ENCODE peak calls at places on chromosomes 6 and 20, in four cellular contexts. One of them, this sample, is unnamed.

GRCh38 chr6:158157064-158157764 is 10.8 kb downstream of the SERAC1 start:
- DNase-seq in OCI-LY7: no peak
- DNase-seq in PC-3: no peak
- DNase-seq in fibroblast of lung: no peak
- DNase-seq in this sample: no peak

GRCh38 chr6:53465732-53466131 is 79.2 kb downstream of the GCLC start:
- DNase-seq in OCI-LY7: no peak
- DNase-seq in PC-3: no peak
- DNase-seq in fibroblast of lung: no peak
- DNase-seq in this sample: no peak

GRCh38 chr6:105402090-105402980 is 547 bp downstream of the PREP start:
- DNase-seq in OCI-LY7: peak; percentile 49
- DNase-seq in PC-3: peak; percentile 7
- DNase-seq in fibroblast of lung: peak; percentile 47
- DNase-seq in this sample: peak; percentile 74

GRCh38 chr6:11279213-11279780 is 46.8 kb upstream of the NEDD9 start:
- DNase-seq in OCI-LY7: no peak
- DNase-seq in PC-3: no peak
- DNase-seq in fibroblast of lung: no peak
- DNase-seq in this sample: no peak

GRCh38 chr20:35404614-35405259 is 7.0 kb downstream of the UQCC1 start:
- DNase-seq in OCI-LY7: peak; percentile 74
- DNase-seq in PC-3: no peak
- DNase-seq in fibroblast of lung: no peak
- DNase-seq in this sample: peak; percentile 56

GRCh38 chr6:30875244-30876038 is 8.9 kb upstream of the DDR1 start:
- DNase-seq in OCI-LY7: no peak
- DNase-seq in PC-3: no peak
- DNase-seq in fibroblast of lung: no peak
- DNase-seq in this sample: no peak

GRCh38 chr20:9514072-9514460 is 324 bp upstream of the LAMP5 start:
- DNase-seq in OCI-LY7: no peak
- DNase-seq in PC-3: no peak
- DNase-seq in fibroblast of lung: no peak
- DNase-seq in this sample: no peak

GRCh38 chr20:60138263-60139127 is 180.3 kb downstream of the CDH26 start:
- DNase-seq in OCI-LY7: peak; percentile 6
- DNase-seq in PC-3: no peak
- DNase-seq in fibroblast of lung: peak; percentile 27
- DNase-seq in this sample: no peak

GRCh38 chr20:51092238-51092822 is 69.4 kb upstream of the KCNG1 start:
- DNase-seq in OCI-LY7: no peak
- DNase-seq in PC-3: no peak
- DNase-seq in fibroblast of lung: peak; percentile 36
- DNase-seq in this sample: no peak

GRCh38 chr6:121305957-121306607 is 28.2 kb downstream of the TBC1D32 start:
- DNase-seq in OCI-LY7: peak; percentile 30
- DNase-seq in PC-3: peak; percentile 50
- DNase-seq in fibroblast of lung: peak; percentile 31
- DNase-seq in this sample: peak; percentile 76

GRCh38 chr6:21846541-21847451 is 253.2 kb downstream of the SOX4 start:
- DNase-seq in OCI-LY7: peak; percentile 66
- DNase-seq in PC-3: peak; percentile 19
- DNase-seq in fibroblast of lung: peak; percentile 54
- DNase-seq in this sample: no peak

GRCh38 chr6:24445704-24446103 is 43.0 kb downstream of the MRS2 start:
- DNase-seq in OCI-LY7: no peak
- DNase-seq in PC-3: no peak
- DNase-seq in fibroblast of lung: no peak
- DNase-seq in this sample: no peak

GRCh38 chr6:91483415-91483814 is 896.5 kb upstream of the MAP3K7 start:
- DNase-seq in OCI-LY7: no peak
- DNase-seq in PC-3: no peak
- DNase-seq in fibroblast of lung: no peak
- DNase-seq in this sample: no peak

GRCh38 chr6:133835901-133836300 is 53.0 kb upstream of the TCF21 start:
- DNase-seq in OCI-LY7: no peak
- DNase-seq in PC-3: peak; percentile 4
- DNase-seq in fibroblast of lung: no peak
- DNase-seq in this sample: no peak

GRCh38 chr20:25399038-25399430 is 8.4 kb upstream of the ABHD12 start:
- DNase-seq in OCI-LY7: peak; percentile 66
- DNase-seq in PC-3: peak; percentile 96
- DNase-seq in fibroblast of lung: peak; percentile 62
- DNase-seq in this sample: peak; percentile 80

GRCh38 chr6:135583256-135583758 is 85.8 kb upstream of the AHI1 start:
- DNase-seq in OCI-LY7: no peak
- DNase-seq in PC-3: peak; percentile 61
- DNase-seq in fibroblast of lung: peak; percentile 77
- DNase-seq in this sample: no peak

GRCh38 chr6:25042599-25042936 is 106.8 kb upstream of the RIPOR2 start:
- DNase-seq in OCI-LY7: peak; percentile 55
- DNase-seq in PC-3: peak; percentile 15
- DNase-seq in fibroblast of lung: no peak
- DNase-seq in this sample: peak; percentile 66

GRCh38 chr20:59807909-59808728 is 125.3 kb downstream of the SYCP2 start:
- DNase-seq in OCI-LY7: no peak
- DNase-seq in PC-3: no peak
- DNase-seq in fibroblast of lung: no peak
- DNase-seq in this sample: no peak

GRCh38 chr6:52503853-52504777 is 72.7 kb downstream of the TRAM2 start:
- DNase-seq in OCI-LY7: no peak
- DNase-seq in PC-3: peak; percentile 99
- DNase-seq in fibroblast of lung: peak; percentile 87
- DNase-seq in this sample: no peak

GRCh38 chr20:56689852-56690485 is 60.9 kb downstream of the TFAP2C start:
- DNase-seq in OCI-LY7: peak; percentile 76
- DNase-seq in PC-3: peak; percentile 63
- DNase-seq in fibroblast of lung: peak; percentile 65
- DNase-seq in this sample: no peak

GRCh38 chr20:23546435-23547144 is 21.7 kb downstream of the CST9L start:
- DNase-seq in OCI-LY7: no peak
- DNase-seq in PC-3: no peak
- DNase-seq in fibroblast of lung: no peak
- DNase-seq in this sample: no peak

GRCh38 chr6:132768051-132768517 is 10.4 kb upstream of the VNN2 start:
- DNase-seq in OCI-LY7: peak; percentile 59
- DNase-seq in PC-3: peak; percentile 69
- DNase-seq in fibroblast of lung: no peak
- DNase-seq in this sample: peak; percentile 67

GRCh38 chr6:27786048-27786447 is 126.1 kb downstream of the OR2B2 start:
- DNase-seq in OCI-LY7: no peak
- DNase-seq in PC-3: no peak
- DNase-seq in fibroblast of lung: no peak
- DNase-seq in this sample: no peak

GRCh38 chr20:36116813-36117441 is 37.6 kb upstream of the EPB41L1 start:
- DNase-seq in OCI-LY7: no peak
- DNase-seq in PC-3: peak; percentile 43
- DNase-seq in fibroblast of lung: peak; percentile 93
- DNase-seq in this sample: peak; percentile 41

GRCh38 chr6:33802186-33803061 is 1.4 kb downstream of the MLN start:
- DNase-seq in OCI-LY7: no peak
- DNase-seq in PC-3: no peak
- DNase-seq in fibroblast of lung: no peak
- DNase-seq in this sample: no peak

GRCh38 chr6:105326216-105326615 is 76.7 kb downstream of the PREP start:
- DNase-seq in OCI-LY7: no peak
- DNase-seq in PC-3: peak; percentile 69
- DNase-seq in fibroblast of lung: peak; percentile 90
- DNase-seq in this sample: no peak

GRCh38 chr6:6878921-6879585 is 228.7 kb upstream of the RREB1 start:
- DNase-seq in OCI-LY7: no peak
- DNase-seq in PC-3: no peak
- DNase-seq in fibroblast of lung: peak; percentile 23
- DNase-seq in this sample: no peak

GRCh38 chr6:56688521-56688920 is 45.8 kb upstream of the DST start:
- DNase-seq in OCI-LY7: no peak
- DNase-seq in PC-3: peak; percentile 60
- DNase-seq in fibroblast of lung: no peak
- DNase-seq in this sample: no peak

GRCh38 chr20:2874456-2874855 is 1.2 kb downstream of the PTPRA start:
- DNase-seq in OCI-LY7: peak; percentile 35
- DNase-seq in PC-3: peak; percentile 24
- DNase-seq in fibroblast of lung: no peak
- DNase-seq in this sample: peak; percentile 74

GRCh38 chr20:34750484-34750883 is 46.3 kb downstream of the TP53INP2 start:
- DNase-seq in OCI-LY7: no peak
- DNase-seq in PC-3: no peak
- DNase-seq in fibroblast of lung: no peak
- DNase-seq in this sample: no peak

GRCh38 chr6:12348530-12349511 is 58.7 kb downstream of the EDN1 start:
- DNase-seq in OCI-LY7: no peak
- DNase-seq in PC-3: peak; percentile 96
- DNase-seq in fibroblast of lung: peak; percentile 92
- DNase-seq in this sample: no peak

GRCh38 chr6:39980839-39981580 is 46.7 kb upstream of the MOCS1 start:
- DNase-seq in OCI-LY7: peak; percentile 34
- DNase-seq in PC-3: peak; percentile 50
- DNase-seq in fibroblast of lung: peak; percentile 31
- DNase-seq in this sample: peak; percentile 85

GRCh38 chr20:58137236-58137635 is 91.2 kb downstream of the ANKRD60 start:
- DNase-seq in OCI-LY7: no peak
- DNase-seq in PC-3: no peak
- DNase-seq in fibroblast of lung: no peak
- DNase-seq in this sample: no peak

GRCh38 chr6:110877569-110877968 is 3.0 kb downstream of the AMD1 start:
- DNase-seq in OCI-LY7: no peak
- DNase-seq in PC-3: no peak
- DNase-seq in fibroblast of lung: no peak
- DNase-seq in this sample: no peak

GRCh38 chr20:51562334-51563140 is 20.0 kb upstream of the NFATC2 start:
- DNase-seq in OCI-LY7: no peak
- DNase-seq in PC-3: peak; percentile 93
- DNase-seq in fibroblast of lung: peak; percentile 96
- DNase-seq in this sample: no peak

GRCh38 chr6:76481101-76481500 is 408.6 kb upstream of the IMPG1 start:
- DNase-seq in OCI-LY7: no peak
- DNase-seq in PC-3: no peak
- DNase-seq in fibroblast of lung: no peak
- DNase-seq in this sample: no peak
- H3K9me3 ChIP-seq in OCI-LY7: no peaks in the 10 kb centered on the region
- H3K9me3 ChIP-seq in PC-3: no peaks in the 10 kb centered on the region
- H3K9me3 ChIP-seq in fibroblast of lung: no peaks in the 10 kb centered on the region
- H3K9me3 ChIP-seq in this sample: peaks cover 31% of the 10 kb centered on the region

GRCh38 chr6:118645395-118645794 is 6.0 kb downstream of the CEP85L start:
- DNase-seq in OCI-LY7: no peak
- DNase-seq in PC-3: no peak
- DNase-seq in fibroblast of lung: no peak
- DNase-seq in this sample: no peak

GRCh38 chr6:118649918-118650499 is 1.4 kb downstream of the CEP85L start:
- DNase-seq in OCI-LY7: no peak
- DNase-seq in PC-3: no peak
- DNase-seq in fibroblast of lung: no peak
- DNase-seq in this sample: no peak

GRCh38 chr6:118644007-118644406 is 7.4 kb downstream of the CEP85L start:
- DNase-seq in OCI-LY7: no peak
- DNase-seq in PC-3: no peak
- DNase-seq in fibroblast of lung: peak; percentile 55
- DNase-seq in this sample: no peak

GRCh38 chr6:118648866-118649554 is 2.4 kb downstream of the CEP85L start:
- DNase-seq in OCI-LY7: no peak
- DNase-seq in PC-3: no peak
- DNase-seq in fibroblast of lung: no peak
- DNase-seq in this sample: no peak

GRCh38 chr6:118646977-118647376 is 4.4 kb downstream of the CEP85L start:
- DNase-seq in OCI-LY7: no peak
- DNase-seq in PC-3: no peak
- DNase-seq in fibroblast of lung: no peak
- DNase-seq in this sample: no peak
- H3K4me2 ChIP-seq in OCI-LY7: no peak overlapping the region
- H3K4me2 ChIP-seq in PC-3: no peak overlapping the region
- H3K4me2 ChIP-seq in fibroblast of lung: no peak overlapping the region
- H3K4me2 ChIP-seq in this sample: no peak overlapping the region

DNA sequence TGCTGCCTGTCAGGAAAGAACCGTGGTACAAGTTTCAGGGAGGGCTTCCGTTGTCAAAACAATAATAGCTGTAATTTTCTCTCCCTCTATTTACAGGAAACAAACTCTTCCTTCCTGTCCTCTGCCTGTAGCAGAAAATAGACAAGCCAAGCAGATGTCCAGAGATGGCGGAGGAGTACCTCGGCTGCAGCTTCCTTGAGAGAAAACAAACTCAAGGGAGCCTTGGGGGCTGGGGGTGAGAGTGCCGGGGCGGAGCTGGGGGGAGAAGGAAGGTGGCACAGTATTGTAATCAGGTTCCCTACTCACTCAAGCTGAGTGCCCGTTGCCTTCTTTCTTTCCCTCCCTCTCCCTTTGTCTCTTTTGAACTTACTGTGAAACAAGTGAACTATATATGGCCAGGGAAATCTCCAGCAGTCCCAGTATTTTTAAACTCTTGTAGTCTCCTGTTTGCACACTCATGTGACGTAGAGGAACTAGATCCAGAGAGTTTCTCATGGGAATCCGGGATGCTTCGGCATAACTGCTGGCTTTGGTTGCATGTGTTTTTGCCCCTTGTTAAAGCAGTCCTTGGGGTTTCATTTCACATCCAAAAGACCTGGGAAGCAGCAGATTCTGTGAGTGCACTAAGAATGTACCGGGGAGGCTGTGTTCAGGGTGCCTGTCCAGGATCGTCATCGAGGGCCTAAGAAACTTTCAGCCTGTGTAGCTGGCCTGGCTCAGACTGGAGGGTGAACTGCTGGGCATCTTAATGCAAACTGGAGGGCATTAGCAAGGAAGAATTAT is 44.6 kb upstream of the HDDC2 start:
- DNase-seq in OCI-LY7: peak; percentile 74
- DNase-seq in PC-3: no peak
- DNase-seq in fibroblast of lung: no peak
- DNase-seq in this sample: no peak
- H3K4me3 ChIP-seq in OCI-LY7: peak overlapping the region; percentile 60
- H3K4me3 ChIP-seq in PC-3: no peak overlapping the region
- H3K4me3 ChIP-seq in fibroblast of lung: no peak overlapping the region
- H3K4me3 ChIP-seq in this sample: no peak overlapping the region

GRCh38 chr20:31494131-31494530 is 19.0 kb downstream of the REM1 start:
- DNase-seq in OCI-LY7: no peak
- DNase-seq in PC-3: peak; percentile 72
- DNase-seq in fibroblast of lung: peak; percentile 31
- DNase-seq in this sample: peak; percentile 49
- H3K9me3 ChIP-seq in OCI-LY7: no peaks in the 10 kb centered on the region
- H3K9me3 ChIP-seq in PC-3: no peaks in the 10 kb centered on the region
- H3K9me3 ChIP-seq in fibroblast of lung: no peaks in the 10 kb centered on the region
- H3K9me3 ChIP-seq in this sample: no peaks in the 10 kb centered on the region

This sample was measured in Karpas-422.